ENCODE peak calls at places on chromosomes 16 and 17, in ten cellular contexts. P, T, X, G, R, E, F, M, L and I are unnamed samples.

GRCh38 chr16:77853125-77853524 is 64.8 kb downstream of the VAT1L start:
- DNase-seq in P (no peak), T (no peak), X (no peak), G (no peak), R (no peak), E (no peak), F (no peak), M (no peak), L (no peak), I (no peak)

GRCh38 chr16:17314148-17314547 is 156.6 kb downstream of the XYLT1 start:
- DNase-seq in P (no peak), T (no peak), X (no peak), G (no peak), R (no peak), E (no peak), F (no peak), M (no peak), L (no peak), I (no peak)

GRCh38 chr16:11235703-11235991 is 20.4 kb downstream of the SOCS1 start:
- DNase-seq in P (no peak), T (no peak), X (no peak), G (no peak), R (no peak), E (no peak), F (no peak), M (no peak), L (no peak), I (no peak)

GRCh38 chr17:40553694-40554534 is 11.4 kb downstream of the CCR7 start:
- DNase-seq in P (peak), T (no peak), X (no peak), G (peak), R (peak), E (peak), F (no peak), M (no peak), L (peak), I (no peak)

GRCh38 chr17:2828396-2829038 is 32.3 kb downstream of the RAP1GAP2 start:
- DNase-seq in P (peak), T (no peak), X (peak), G (peak), R (peak), E (peak), F (peak), M (peak), L (peak), I (no peak)

GRCh38 chr16:57866529-57866918 is 64.2 kb upstream of the KIFC3 start:
- DNase-seq in P (no peak), T (no peak), X (no peak), G (no peak), R (no peak), E (no peak), F (no peak), M (no peak), L (no peak), I (no peak)

GRCh38 chr17:66727634-66728570 is 107.0 kb upstream of the CACNG5 start:
- DNase-seq in P (peak), T (no peak), X (peak), G (peak), R (peak), E (peak), F (no peak), M (peak), L (peak), I (no peak)

GRCh38 chr16:1773703-1774455 is 945 bp upstream of the MRPS34 start:
- DNase-seq in P (peak), T (no peak), X (no peak), G (peak), R (peak), E (peak), F (no peak), M (no peak), L (no peak), I (no peak)

GRCh38 chr16:53781023-53781605 is 77.2 kb downstream of the FTO start:
- DNase-seq in P (no peak), T (no peak), X (no peak), G (no peak), R (no peak), E (no peak), F (no peak), M (no peak), L (no peak), I (no peak)

GRCh38 chr17:73616120-73616872 is 27.9 kb downstream of the SDK2 start:
- DNase-seq in P (no peak), T (no peak), X (no peak), G (no peak), R (no peak), E (no peak), F (no peak), M (no peak), L (no peak), I (no peak)

GRCh38 chr17:62724398-62725146 is 83.5 kb downstream of the MARCHF10 start:
- DNase-seq in P (peak), T (no peak), X (no peak), G (no peak), R (no peak), E (peak), F (peak), M (no peak), L (no peak), I (no peak)

GRCh38 chr17:75738218-75738802 is 17.1 kb downstream of the ITGB4 start:
- DNase-seq in P (no peak), T (peak), X (no peak), G (peak), R (no peak), E (peak), F (no peak), M (no peak), L (peak), I (no peak)

GRCh38 chr16:4184038-4184702 is 57.7 kb downstream of the SRL start:
- DNase-seq in P (no peak), T (no peak), X (no peak), G (no peak), R (no peak), E (no peak), F (no peak), M (no peak), L (no peak), I (no peak)

GRCh38 chr17:19311421-19312215 is 50.9 kb downstream of the B9D1 start:
- DNase-seq in P (no peak), T (no peak), X (no peak), G (no peak), R (no peak), E (no peak), F (no peak), M (no peak), L (no peak), I (no peak)

GRCh38 chr17:64698725-64699124 is 36.6 kb upstream of the SMURF2 start:
- DNase-seq in P (no peak), T (no peak), X (no peak), G (no peak), R (no peak), E (no peak), F (no peak), M (no peak), L (no peak), I (no peak)

GRCh38 chr17:302300-302698 is 50.3 kb downstream of the RPH3AL start:
- DNase-seq in P (no peak), T (no peak), X (no peak), G (no peak), R (no peak), E (no peak), F (no peak), M (no peak), L (no peak), I (no peak)

GRCh38 chr16:9256196-9256595 is 164.8 kb downstream of the HAPSTR1 start:
- DNase-seq in P (peak), T (no peak), X (peak), G (no peak), R (peak), E (peak), F (no peak), M (no peak), L (no peak), I (no peak)

GRCh38 chr16:14284930-14285541 is 213.9 kb downstream of the MRTFB start:
- DNase-seq in P (no peak), T (no peak), X (no peak), G (peak), R (no peak), E (peak), F (no peak), M (peak), L (no peak), I (no peak)

GRCh38 chr16:12526521-12526920 is 277.2 kb downstream of the CPPED1 start:
- DNase-seq in P (no peak), T (no peak), X (no peak), G (no peak), R (no peak), E (no peak), F (no peak), M (no peak), L (no peak), I (no peak)

GRCh38 chr16:76207270-76207669 is 69.9 kb upstream of the CNTNAP4 start:
- DNase-seq in P (no peak), T (no peak), X (no peak), G (peak), R (no peak), E (no peak), F (no peak), M (no peak), L (no peak), I (no peak)

GRCh38 chr17:2685696-2686095 is 25.9 kb downstream of the CLUH start:
- DNase-seq in P (no peak), T (no peak), X (no peak), G (no peak), R (no peak), E (no peak), F (no peak), M (no peak), L (no peak), I (no peak)

GRCh38 chr16:84785843-84786538 is 33.8 kb upstream of the CRISPLD2 start:
- DNase-seq in P (no peak), T (no peak), X (no peak), G (no peak), R (peak), E (no peak), F (no peak), M (peak), L (no peak), I (no peak)

GRCh38 chr16:19094542-19095365 is 19.0 kb upstream of the ITPRIPL2 start:
- DNase-seq in P (no peak), T (no peak), X (no peak), G (peak), R (no peak), E (peak), F (no peak), M (no peak), L (no peak), I (no peak)

GRCh38 chr17:18377437-18378204 is at the start of gene EVPLL:
- DNase-seq in P (no peak), T (no peak), X (no peak), G (no peak), R (peak), E (no peak), F (no peak), M (no peak), L (no peak), I (no peak)

GRCh38 chr16:23907457-23907902 is 71.7 kb downstream of the PRKCB start:
- DNase-seq in P (no peak), T (no peak), X (no peak), G (no peak), R (peak), E (no peak), F (no peak), M (no peak), L (no peak), I (no peak)

GRCh38 chr17:34445145-34445544 is 82.1 kb upstream of the CCL1 start:
- DNase-seq in P (no peak), T (no peak), X (no peak), G (no peak), R (no peak), E (no peak), F (no peak), M (no peak), L (no peak), I (no peak)

GRCh38 chr17:43385046-43385831 is 13.6 kb upstream of the ARL4D start:
- DNase-seq in P (no peak), T (no peak), X (no peak), G (no peak), R (no peak), E (no peak), F (no peak), M (no peak), L (no peak), I (no peak)

GRCh38 chr17:13940858-13941665 is 128.2 kb upstream of the COX10 start:
- DNase-seq in P (no peak), T (no peak), X (no peak), G (peak), R (no peak), E (no peak), F (no peak), M (no peak), L (no peak), I (no peak)

GRCh38 chr17:48506246-48506645 is 24.6 kb downstream of the HOXB1 start:
- DNase-seq in P (no peak), T (no peak), X (no peak), G (peak), R (no peak), E (no peak), F (no peak), M (no peak), L (no peak), I (no peak)

GRCh38 chr17:41258406-41258805 is 3.2 kb downstream of the KRTAP9-9 start:
- DNase-seq in P (no peak), T (no peak), X (no peak), G (no peak), R (no peak), E (no peak), F (no peak), M (no peak), L (no peak), I (no peak)

GRCh38 chr16:66551362-66551761 is 1.0 kb upstream of the CKLF start:
- DNase-seq in P (peak), T (peak), X (peak), G (peak), R (peak), E (peak), F (peak), M (peak), L (no peak), I (no peak)

GRCh38 chr17:35432176-35433074 is at the start of gene SLFN12:
- DNase-seq in P (peak), T (no peak), X (no peak), G (peak), R (peak), E (peak), F (peak), M (no peak), L (peak), I (peak)

GRCh38 chr17:66275651-66276050 is 26.8 kb upstream of the PRKCA start:
- DNase-seq in P (peak), T (no peak), X (no peak), G (peak), R (no peak), E (peak), F (no peak), M (no peak), L (no peak), I (peak)

GRCh38 chr17:37607637-37608368 is 1.4 kb downstream of the SYNRG start:
- DNase-seq in P (peak), T (no peak), X (no peak), G (no peak), R (no peak), E (peak), F (peak), M (no peak), L (no peak), I (no peak)

GRCh38 chr16:87619360-87620200 is 17.3 kb downstream of the JPH3 start:
- DNase-seq in P (no peak), T (no peak), X (no peak), G (no peak), R (no peak), E (no peak), F (no peak), M (no peak), L (no peak), I (no peak)

GRCh38 chr16:68951991-68952877 is 108.9 kb downstream of the TANGO6 start:
- DNase-seq in P (no peak), T (no peak), X (no peak), G (peak), R (no peak), E (no peak), F (no peak), M (no peak), L (no peak), I (no peak)

GRCh38 chr17:41178341-41178740 is 320 bp upstream of the KRTAP4-2 start:
- DNase-seq in P (no peak), T (no peak), X (no peak), G (no peak), R (no peak), E (no peak), F (no peak), M (no peak), L (no peak), I (no peak)

GRCh38 chr16:68360971-68361370 is 50.2 kb downstream of the PRMT7 start:
- DNase-seq in P (no peak), T (no peak), X (no peak), G (no peak), R (no peak), E (no peak), F (no peak), M (no peak), L (no peak), I (no peak)